ENCODE peak calls at places on chromosomes 7 and 10, in ten cellular contexts. J is mesendoderm; Q is right lobe of liver; D is stomach; M is aorta; I is CD4-positive, alpha-beta T cell; R is pancreas; G is prostate gland; K is adrenal gland; T is gastrocnemius medialis. X is an unnamed sample.
A peak's percentile ranks its signal among the peaks of the same experiment; 100 is the strongest.

GRCh38 chr7:18235819-18236218 is 208.2 kb upstream of the PRPS1L1 start:
- DNase-seq in I (no peak), M (no peak), T (no peak), D (no peak), K (no peak), J (no peak), R (no peak), G (no peak), Q (no peak), X (no peak)

GRCh38 chr10:124994573-124995473 is 52.9 kb downstream of the ZRANB1 start:
- DNase-seq in I (no peak), K (peak; percentile 12), M (no peak), T (no peak), G (peak; percentile 30), Q (peak; percentile 55), J (no peak), R (no peak), D (peak; percentile 25), X (no peak)

GRCh38 chr10:31549936-31550335 is 230.9 kb downstream of the ZEB1 start:
- DNase-seq in J (no peak), I (no peak), D (no peak), T (no peak), M (no peak), K (no peak), Q (no peak), R (no peak), G (no peak), X (no peak)

GRCh38 chr7:55441668-55442305 is 76.7 kb downstream of the LANCL2 start:
- DNase-seq in R (no peak), Q (no peak), J (no peak), M (no peak), K (no peak), I (no peak), G (no peak), D (no peak), T (no peak), X (no peak)

GRCh38 chr7:116834815-116835533 is 27.4 kb upstream of the CAPZA2 start:
- DNase-seq in G (no peak), D (no peak), T (no peak), J (no peak), Q (peak; percentile 66), K (no peak), M (no peak), R (no peak), I (no peak), X (no peak)

GRCh38 chr10:58791137-58791536 is 278.5 kb downstream of the BICC1 start:
- DNase-seq in T (no peak), R (no peak), M (no peak), D (no peak), G (no peak), Q (no peak), I (no peak), J (no peak), K (no peak), X (no peak)

GRCh38 chr7:36971515-36972139 is 247.3 kb upstream of the AOAH start:
- DNase-seq in Q (no peak), J (no peak), G (no peak), R (peak; percentile 58), K (no peak), D (peak; percentile 49), I (no peak), M (no peak), T (no peak), X (no peak)

GRCh38 chr10:46216836-46217748 is 69.7 kb upstream of the ANTXRL start:
- DNase-seq in D (no peak), J (no peak), Q (no peak), K (no peak), G (no peak), I (no peak), T (no peak), R (no peak), M (no peak), X (no peak)

GRCh38 chr7:155398944-155399343 is 59.0 kb upstream of the EN2 start:
- DNase-seq in J (no peak), M (no peak), D (no peak), K (no peak), Q (no peak), R (no peak), I (no peak), G (no peak), T (no peak), X (no peak)

GRCh38 chr10:11113156-11113555 is 95.5 kb downstream of the CELF2 start:
- DNase-seq in J (no peak), G (no peak), R (no peak), T (no peak), I (peak; percentile 18), Q (no peak), K (no peak), M (no peak), D (no peak), X (no peak)

GRCh38 chr10:71355886-71356285 is 36.8 kb downstream of the SLC29A3 start:
- DNase-seq in M (no peak), G (no peak), Q (no peak), D (no peak), T (no peak), K (no peak), I (no peak), J (no peak), R (no peak), X (no peak)

GRCh38 chr10:34031410-34031809 is 696.9 kb upstream of the NRP1 start:
- DNase-seq in G (peak; percentile 9), J (no peak), D (no peak), M (peak; percentile 80), I (no peak), Q (no peak), R (no peak), K (peak; percentile 62), T (peak; percentile 55), X (no peak)

DNA sequence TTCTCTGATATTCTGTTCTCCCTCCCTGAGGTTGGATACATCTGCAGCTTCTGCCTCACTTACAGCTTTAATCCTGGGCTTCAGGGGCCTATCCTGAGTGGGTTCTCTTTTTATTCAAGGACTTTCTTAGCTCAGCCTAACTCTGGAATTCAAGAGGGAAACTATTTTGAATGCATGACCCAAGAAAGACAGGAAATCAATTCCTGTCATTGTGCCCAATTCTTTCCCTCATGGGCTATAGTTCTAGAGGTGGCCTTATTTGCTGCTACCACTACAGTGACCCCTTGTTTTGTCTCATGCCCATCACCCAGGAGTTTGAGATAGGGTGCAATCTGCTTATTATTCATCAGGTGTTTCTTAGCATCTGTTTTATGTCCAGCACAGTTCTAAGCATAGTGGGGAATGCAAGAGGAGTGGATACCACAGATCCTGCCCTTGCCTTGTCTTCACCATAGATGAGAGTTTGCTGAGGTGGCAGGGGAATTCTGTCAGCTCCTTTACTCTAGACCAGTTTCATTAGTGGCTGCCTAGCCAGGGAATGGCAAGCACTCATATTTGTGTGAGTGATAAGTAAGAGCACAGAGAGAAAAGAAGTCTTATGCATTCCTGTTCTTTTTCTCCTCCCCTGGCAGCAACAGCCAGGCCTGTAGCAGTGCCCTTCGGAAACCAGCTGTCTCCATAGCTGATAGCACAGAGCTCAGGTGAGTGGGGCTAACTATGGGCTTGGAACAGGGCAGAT is 19.4 kb downstream of the STRIP2 start:
- DNase-seq in K (no peak), I (no peak), D (no peak), M (no peak), R (no peak), G (no peak), J (no peak), Q (no peak), T (no peak), X (no peak)
- H3K27ac ChIP-seq in K (no peak overlapping the region), I (no peak overlapping the region), D (no peak overlapping the region), M (no peak overlapping the region), R (peak overlapping the region; percentile 13), G (no peak overlapping the region), J (peak overlapping the region; percentile 21), Q (no peak overlapping the region), T (no peak overlapping the region), X (no peak overlapping the region)

DNA sequence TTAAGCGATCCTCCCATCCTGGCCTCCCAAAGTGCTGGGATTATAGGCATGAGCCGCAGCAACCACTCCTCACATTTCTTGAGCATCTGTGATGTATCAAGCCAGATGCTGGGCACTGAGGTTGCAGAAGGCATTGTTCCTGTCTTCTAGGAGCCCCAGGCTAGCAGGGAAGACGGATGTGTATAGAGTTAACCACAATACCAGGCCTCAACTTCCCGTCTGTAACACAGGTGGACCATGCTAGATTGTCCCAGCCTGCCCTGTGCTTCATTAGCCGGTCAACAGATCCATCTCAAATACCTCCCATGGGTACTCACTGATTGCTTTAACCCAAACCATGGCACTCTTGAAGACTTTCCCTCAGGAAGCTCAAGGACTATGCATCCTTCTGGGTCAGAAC is 1.8 kb upstream of the CLDN4 start:
- DNase-seq in Q (no peak), K (no peak), R (no peak), I (no peak), D (no peak), M (no peak), G (no peak), T (no peak), J (no peak), X (no peak)
- H3K27ac ChIP-seq in Q (no peak overlapping the region), K (no peak overlapping the region), R (peak overlapping the region; percentile 87), I (no peak overlapping the region), D (peak overlapping the region; percentile 71), M (no peak overlapping the region), G (peak overlapping the region; percentile 95), T (no peak overlapping the region), J (no peak overlapping the region), X (no peak overlapping the region)

GRCh38 chr7:29565186-29565540 is 1.5 kb downstream of the PRR15 start:
- DNase-seq in G (no peak), M (no peak), T (no peak), I (no peak), K (no peak), R (no peak), D (no peak), J (no peak), Q (no peak), X (no peak)

GRCh38 chr7:29563590-29564454 is at the start of gene PRR15:
- DNase-seq in R (peak; percentile 88), Q (peak; percentile 64), K (peak; percentile 13), D (peak; percentile 89), J (peak; percentile 91), I (no peak), G (peak; percentile 74), T (no peak), M (peak; percentile 51), X (no peak)

GRCh38 chr7:29565982-29566746 is 2.5 kb downstream of the PRR15 start:
- DNase-seq in I (no peak), G (no peak), R (peak; percentile 20), J (peak; percentile 39), Q (peak; percentile 55), K (peak; percentile 14), T (no peak), D (no peak), M (peak; percentile 57), X (no peak)

GRCh38 chr7:29565634-29565981 is 2.0 kb downstream of the PRR15 start:
- DNase-seq in R (no peak), J (no peak), T (no peak), G (no peak), K (no peak), I (no peak), D (no peak), M (no peak), Q (no peak), X (no peak)

GRCh38 chr7:29564455-29565185 is 985 bp downstream of the PRR15 start:
- DNase-seq in K (peak; percentile 22), J (peak; percentile 73), T (no peak), I (no peak), G (peak; percentile 22), Q (peak; percentile 61), R (peak; percentile 68), D (peak; percentile 81), M (peak; percentile 75), X (no peak)
- H3K27ac ChIP-seq in K (no peak overlapping the region), J (peak overlapping the region; percentile 17), T (no peak overlapping the region), I (no peak overlapping the region), G (peak overlapping the region; percentile 65), Q (no peak overlapping the region), R (peak overlapping the region; percentile 44), D (peak overlapping the region; percentile 83), M (no peak overlapping the region), X (no peak overlapping the region)

GRCh38 chr7:100079024-100079560 is 2.4 kb downstream of the ZNF3 start:
- DNase-seq in Q (no peak), D (no peak), M (no peak), T (no peak), K (no peak), R (no peak), G (no peak), I (no peak), J (no peak), X (peak; percentile 37)
- H3K27ac ChIP-seq in Q (no peak overlapping the region), D (no peak overlapping the region), M (no peak overlapping the region), T (no peak overlapping the region), K (no peak overlapping the region), R (no peak overlapping the region), G (no peak overlapping the region), I (no peak overlapping the region), J (no peak overlapping the region), X (peak overlapping the region; percentile 85)

X was measured in substantia nigra.